ENCODE peak calls at places on chromosome 12, in four cellular contexts. One of them, this sample, is unnamed. For H3K4me1, the result is how much of the 10 kb centered on the place peaks cover.

GRCh38 chr12:65122661-65123060 is 1.6 kb upstream of the WIF1 start:
- DNase-seq in adrenal gland: no peak
- DNase-seq in H9: no peak
- DNase-seq in SK-N-SH: no peak
- DNase-seq in this sample: no peak

GRCh38 chr12:68175566-68176033 is 16.1 kb upstream of the IFNG start:
- DNase-seq in SK-N-SH: no peak
- DNase-seq in H9: no peak
- DNase-seq in adrenal gland: no peak
- DNase-seq in this sample: no peak

GRCh38 chr12:24739094-24739779 is 209.7 kb downstream of the BCAT1 start:
- DNase-seq in H9: no peak
- DNase-seq in SK-N-SH: no peak
- DNase-seq in adrenal gland: no peak
- DNase-seq in this sample: no peak

GRCh38 chr12:52980096-52980694 is 26.1 kb upstream of the EIF4B start:
- DNase-seq in H9: no peak
- DNase-seq in adrenal gland: no peak
- DNase-seq in SK-N-SH: no peak
- DNase-seq in this sample: no peak

GRCh38 chr12:44317651-44318126 is 481.8 kb downstream of the TMEM117 start:
- DNase-seq in adrenal gland: no peak
- DNase-seq in SK-N-SH: peak
- DNase-seq in H9: peak
- DNase-seq in this sample: no peak

GRCh38 chr12:27517532-27517931 is 6.5 kb upstream of the PPFIBP1 start:
- DNase-seq in adrenal gland: no peak
- DNase-seq in SK-N-SH: no peak
- DNase-seq in H9: no peak
- DNase-seq in this sample: no peak

GRCh38 chr12:106409898-106410297 is 52.4 kb downstream of the POLR3B start:
- DNase-seq in adrenal gland: no peak
- DNase-seq in SK-N-SH: no peak
- DNase-seq in H9: no peak
- DNase-seq in this sample: no peak

GRCh38 chr12:24840046-24840800 is 108.7 kb downstream of the BCAT1 start:
- DNase-seq in SK-N-SH: no peak
- DNase-seq in H9: no peak
- DNase-seq in adrenal gland: no peak
- DNase-seq in this sample: no peak

GRCh38 chr12:110335481-110336045 is 54.5 kb downstream of the ATP2A2 start:
- DNase-seq in H9: no peak
- DNase-seq in adrenal gland: peak
- DNase-seq in SK-N-SH: no peak
- DNase-seq in this sample: no peak

GRCh38 chr12:119804011-119804641 is 73.0 kb downstream of the CIT start:
- DNase-seq in SK-N-SH: peak
- DNase-seq in H9: peak
- DNase-seq in adrenal gland: peak
- DNase-seq in this sample: peak
- TF ChIP-seq CTCF in SK-N-SH: peak
- TF ChIP-seq CTCF in H9: peak
- TF ChIP-seq CTCF in adrenal gland: peak
- TF ChIP-seq CTCF in this sample: peak

GRCh38 chr12:2194571-2194970 is 141.8 kb downstream of the CACNA1C start:
- DNase-seq in SK-N-SH: no peak
- DNase-seq in adrenal gland: no peak
- DNase-seq in H9: no peak
- DNase-seq in this sample: no peak

GRCh38 chr12:2198088-2198501 is 145.3 kb downstream of the CACNA1C start:
- DNase-seq in adrenal gland: no peak
- DNase-seq in SK-N-SH: no peak
- DNase-seq in H9: peak
- DNase-seq in this sample: peak

GRCh38 chr12:2192231-2192630 is 139.4 kb downstream of the CACNA1C start:
- DNase-seq in SK-N-SH: no peak
- DNase-seq in H9: no peak
- DNase-seq in adrenal gland: no peak
- DNase-seq in this sample: no peak

GRCh38 chr12:2194060-2194459 is 141.3 kb downstream of the CACNA1C start:
- DNase-seq in adrenal gland: no peak
- DNase-seq in H9: no peak
- DNase-seq in SK-N-SH: no peak
- DNase-seq in this sample: no peak

GRCh38 chr12:2195085-2195484 is 142.3 kb downstream of the CACNA1C start:
- DNase-seq in H9: no peak
- DNase-seq in SK-N-SH: no peak
- DNase-seq in adrenal gland: no peak
- DNase-seq in this sample: no peak
- H3K4me1 ChIP-seq in H9: under half
- H3K4me1 ChIP-seq in SK-N-SH: under half
- H3K4me1 ChIP-seq in adrenal gland: under half
- H3K4me1 ChIP-seq in this sample: under half

DNA sequence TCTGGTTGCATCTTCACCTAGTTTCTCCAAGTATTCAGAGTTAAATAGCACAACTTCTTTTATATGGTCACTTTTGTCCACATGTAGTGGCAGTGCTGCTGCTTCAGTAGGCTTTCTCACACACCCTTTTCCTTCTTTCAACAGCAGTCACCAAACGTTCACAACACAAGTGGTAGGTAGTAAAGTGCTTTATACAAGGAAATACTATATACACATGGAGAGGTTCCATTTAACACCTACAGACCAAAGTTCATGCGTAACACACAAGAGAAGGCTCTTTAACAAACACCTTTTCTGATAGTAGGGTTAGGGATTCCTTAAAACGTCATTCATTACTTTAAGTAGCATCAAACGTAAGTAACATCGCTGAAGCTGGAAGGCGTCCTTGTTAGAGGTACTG is 107.1 kb upstream of the USP44 start:
- DNase-seq in H9: no peak
- DNase-seq in adrenal gland: no peak
- DNase-seq in SK-N-SH: no peak
- DNase-seq in this sample: no peak
- H3K27ac ChIP-seq in H9: no peak
- H3K27ac ChIP-seq in adrenal gland: no peak
- H3K27ac ChIP-seq in SK-N-SH: no peak
- H3K27ac ChIP-seq in this sample: no peak

GRCh38 chr12:131911851-131912525 is 17.1 kb upstream of the PUS1 start:
- DNase-seq in SK-N-SH: peak
- DNase-seq in H9: no peak
- DNase-seq in adrenal gland: no peak
- DNase-seq in this sample: no peak

GRCh38 chr12:131914179-131914702 is 14.8 kb upstream of the PUS1 start:
- DNase-seq in H9: no peak
- DNase-seq in SK-N-SH: no peak
- DNase-seq in adrenal gland: no peak
- DNase-seq in this sample: no peak

GRCh38 chr12:131911251-131911650 is 16.8 kb downstream of the ULK1 start:
- DNase-seq in adrenal gland: peak
- DNase-seq in H9: no peak
- DNase-seq in SK-N-SH: no peak
- DNase-seq in this sample: no peak

GRCh38 chr12:131913666-131914065 is 15.4 kb upstream of the PUS1 start:
- DNase-seq in SK-N-SH: no peak
- DNase-seq in H9: no peak
- DNase-seq in adrenal gland: no peak
- DNase-seq in this sample: no peak

GRCh38 chr12:131912526-131913274 is 16.4 kb upstream of the PUS1 start:
- DNase-seq in SK-N-SH: peak
- DNase-seq in H9: no peak
- DNase-seq in adrenal gland: peak
- DNase-seq in this sample: peak
- TF ChIP-seq CTCF in SK-N-SH: peak
- TF ChIP-seq CTCF in H9: peak
- TF ChIP-seq CTCF in adrenal gland: no peak
- TF ChIP-seq CTCF in this sample: no peak

DNA sequence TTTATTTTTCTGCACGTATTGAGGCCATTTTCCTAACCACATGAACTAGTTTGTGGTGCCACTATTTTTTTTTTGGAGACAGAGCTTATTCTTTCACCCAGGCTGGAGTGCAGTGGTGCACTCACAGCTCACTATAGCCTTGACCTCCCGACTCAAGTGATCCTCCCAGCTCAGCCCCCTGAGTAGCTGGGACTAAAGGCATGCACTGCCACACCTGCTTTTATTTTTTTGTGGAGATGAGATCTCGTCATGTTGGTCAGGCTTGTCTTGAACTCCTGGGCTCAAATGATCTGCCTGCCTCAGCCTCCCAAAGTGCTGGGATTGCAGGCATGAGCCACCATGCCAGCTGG is 60.1 kb downstream of the DIP2B start:
- DNase-seq in adrenal gland: no peak
- DNase-seq in H9: no peak
- DNase-seq in SK-N-SH: no peak
- DNase-seq in this sample: no peak
- H3K4me1 ChIP-seq in adrenal gland: under half
- H3K4me1 ChIP-seq in H9: under half
- H3K4me1 ChIP-seq in SK-N-SH: under half
- H3K4me1 ChIP-seq in this sample: under half

GRCh38 chr12:108595711-108596647 is 1.9 kb downstream of the TMEM119 start:
- DNase-seq in SK-N-SH: no peak
- DNase-seq in adrenal gland: no peak
- DNase-seq in H9: no peak
- DNase-seq in this sample: no peak

GRCh38 chr12:108598553-108599250 is 818 bp upstream of the TMEM119 start:
- DNase-seq in adrenal gland: no peak
- DNase-seq in H9: no peak
- DNase-seq in SK-N-SH: no peak
- DNase-seq in this sample: peak

GRCh38 chr12:108597559-108598471 is at the start of gene TMEM119:
- DNase-seq in SK-N-SH: peak
- DNase-seq in adrenal gland: no peak
- DNase-seq in H9: no peak
- DNase-seq in this sample: peak

GRCh38 chr12:108594960-108595710 is 2.7 kb downstream of the TMEM119 start:
- DNase-seq in H9: no peak
- DNase-seq in SK-N-SH: no peak
- DNase-seq in adrenal gland: no peak
- DNase-seq in this sample: no peak

GRCh38 chr12:108596854-108597558 is 878 bp downstream of the TMEM119 start:
- DNase-seq in SK-N-SH: peak
- DNase-seq in H9: no peak
- DNase-seq in adrenal gland: no peak
- DNase-seq in this sample: no peak
- H3K27ac ChIP-seq in SK-N-SH: peak
- H3K27ac ChIP-seq in H9: no peak
- H3K27ac ChIP-seq in adrenal gland: peak
- H3K27ac ChIP-seq in this sample: no peak

DNA sequence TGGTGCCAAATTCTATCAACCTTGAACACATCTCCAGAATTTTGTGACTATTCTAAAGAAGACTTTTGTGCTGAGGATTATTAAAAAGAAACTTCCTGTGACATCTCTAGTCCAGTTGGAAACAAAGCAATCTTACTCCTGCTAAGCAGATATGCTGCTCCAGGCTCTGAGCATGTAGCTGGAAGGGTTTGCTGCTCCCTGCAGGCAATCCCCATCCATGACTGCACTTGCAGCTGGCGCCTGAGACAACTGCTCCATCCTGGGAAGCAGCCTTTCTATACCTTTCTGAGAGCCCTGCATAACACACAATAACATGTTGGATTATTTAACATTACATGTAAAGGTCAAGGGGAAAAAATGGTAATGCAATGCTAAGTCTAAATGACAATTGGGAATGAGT is 105.1 kb downstream of the NDUFA12 start:
- DNase-seq in adrenal gland: no peak
- DNase-seq in SK-N-SH: no peak
- DNase-seq in H9: peak
- DNase-seq in this sample: no peak
- TF ChIP-seq CTCF in adrenal gland: peak
- TF ChIP-seq CTCF in SK-N-SH: peak
- TF ChIP-seq CTCF in H9: peak
- TF ChIP-seq CTCF in this sample: no peak

GRCh38 chr12:70645494-70646317 is 8.5 kb upstream of the PTPRB start:
- DNase-seq in SK-N-SH: no peak
- DNase-seq in adrenal gland: peak
- DNase-seq in H9: peak
- DNase-seq in this sample: peak
- H3K4me1 ChIP-seq in SK-N-SH: under half
- H3K4me1 ChIP-seq in adrenal gland: under half
- H3K4me1 ChIP-seq in H9: under half
- H3K4me1 ChIP-seq in this sample: under half

DNA sequence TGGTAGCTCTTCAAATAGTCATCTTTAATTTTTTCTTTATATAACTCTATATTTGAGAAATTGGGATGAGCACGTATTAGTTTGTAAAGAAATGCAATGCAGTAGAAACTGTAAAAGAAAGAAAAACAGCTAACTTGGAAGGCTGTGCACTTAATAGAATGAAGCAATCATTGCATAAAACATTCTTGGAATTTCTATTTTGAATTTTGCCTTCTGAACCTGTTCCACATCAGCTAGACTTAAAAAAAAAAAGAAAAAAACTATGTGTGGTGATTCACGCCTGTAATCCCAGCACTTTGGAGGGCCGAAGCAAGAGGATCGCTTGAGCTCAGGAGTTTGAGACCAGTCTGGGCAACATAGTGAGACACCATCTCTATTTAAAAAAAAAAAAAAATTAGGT is 29.4 kb downstream of the SCN8A start:
- DNase-seq in adrenal gland: no peak
- DNase-seq in H9: no peak
- DNase-seq in SK-N-SH: no peak
- DNase-seq in this sample: no peak
- H3K27ac ChIP-seq in adrenal gland: no peak
- H3K27ac ChIP-seq in H9: no peak
- H3K27ac ChIP-seq in SK-N-SH: no peak
- H3K27ac ChIP-seq in this sample: no peak